ENCODE peak calls at places on chromosomes 7 and 10, in four cellular contexts. One of them, this sample, is unnamed.

GRCh38 chr7:13841284-13841683 is 148.2 kb downstream of the ETV1 start:
- DNase-seq in GM13976: no peak
- DNase-seq in A549: no peak
- DNase-seq in AG04449: no peak
- DNase-seq in this sample: no peak

GRCh38 chr7:79933144-79933543 is 201.5 kb upstream of the GNAI1 start:
- DNase-seq in GM13976: no peak
- DNase-seq in A549: no peak
- DNase-seq in AG04449: peak
- DNase-seq in this sample: no peak

GRCh38 chr7:75928600-75928939 is 13.6 kb downstream of the POR start:
- DNase-seq in GM13976: peak
- DNase-seq in AG04449: no peak
- DNase-seq in A549: no peak
- DNase-seq in this sample: peak

GRCh38 chr7:135210818-135211178 is 528 bp downstream of the WDR91 start:
- DNase-seq in AG04449: no peak
- DNase-seq in GM13976: no peak
- DNase-seq in A549: no peak
- DNase-seq in this sample: no peak

GRCh38 chr7:83677180-83677866 is 28.4 kb upstream of the SEMA3E start:
- DNase-seq in AG04449: peak
- DNase-seq in GM13976: no peak
- DNase-seq in A549: peak
- DNase-seq in this sample: no peak

GRCh38 chr7:138126928-138127327 is 50.7 kb downstream of the AKR1D1 start:
- DNase-seq in AG04449: no peak
- DNase-seq in GM13976: no peak
- DNase-seq in A549: no peak
- DNase-seq in this sample: no peak

GRCh38 chr10:69630651-69631400 is 779 bp downstream of the FAM241B start:
- DNase-seq in GM13976: no peak
- DNase-seq in A549: no peak
- DNase-seq in AG04449: no peak
- DNase-seq in this sample: no peak

GRCh38 chr10:34854147-34854601 is 39.1 kb upstream of the PARD3 start:
- DNase-seq in AG04449: peak
- DNase-seq in A549: peak
- DNase-seq in GM13976: no peak
- DNase-seq in this sample: no peak

GRCh38 chr7:2037301-2037804 is 195.4 kb downstream of the MAD1L1 start:
- DNase-seq in A549: no peak
- DNase-seq in GM13976: no peak
- DNase-seq in AG04449: no peak
- DNase-seq in this sample: no peak

GRCh38 chr10:17744395-17744841 is 7.6 kb upstream of the TMEM236 start:
- DNase-seq in AG04449: no peak
- DNase-seq in GM13976: no peak
- DNase-seq in A549: no peak
- DNase-seq in this sample: no peak

GRCh38 chr10:48224979-48225560 is 49.4 kb downstream of the FRMPD2 start:
- DNase-seq in AG04449: no peak
- DNase-seq in GM13976: no peak
- DNase-seq in A549: no peak
- DNase-seq in this sample: no peak

GRCh38 chr10:132237871-132238270 is 51.1 kb downstream of the DPYSL4 start:
- DNase-seq in A549: no peak
- DNase-seq in GM13976: no peak
- DNase-seq in AG04449: no peak
- DNase-seq in this sample: no peak

GRCh38 chr10:75117996-75118395 is 6.5 kb downstream of the SAMD8 start:
- DNase-seq in A549: no peak
- DNase-seq in AG04449: no peak
- DNase-seq in GM13976: no peak
- DNase-seq in this sample: no peak

GRCh38 chr7:132402751-132403245 is 173.5 kb downstream of the PLXNA4 start:
- DNase-seq in AG04449: no peak
- DNase-seq in GM13976: no peak
- DNase-seq in A549: no peak
- DNase-seq in this sample: no peak

GRCh38 chr7:63925262-63925625 is 73.4 kb upstream of the ZNF722 start:
- DNase-seq in A549: no peak
- DNase-seq in AG04449: no peak
- DNase-seq in GM13976: no peak
- DNase-seq in this sample: no peak

GRCh38 chr7:98840604-98841508 is 29.0 kb downstream of the TMEM130 start:
- DNase-seq in A549: no peak
- DNase-seq in AG04449: no peak
- DNase-seq in GM13976: no peak
- DNase-seq in this sample: no peak

GRCh38 chr7:102967798-102968197 is 55.0 kb downstream of the LRRC17 start:
- DNase-seq in A549: no peak
- DNase-seq in AG04449: peak
- DNase-seq in GM13976: no peak
- DNase-seq in this sample: no peak

GRCh38 chr7:132650498-132650897 is 74.2 kb upstream of the PLXNA4 start:
- DNase-seq in GM13976: no peak
- DNase-seq in A549: peak
- DNase-seq in AG04449: peak
- DNase-seq in this sample: no peak

GRCh38 chr7:123649956-123650355 is 5.7 kb upstream of the LMOD2 start:
- DNase-seq in GM13976: no peak
- DNase-seq in AG04449: no peak
- DNase-seq in A549: no peak
- DNase-seq in this sample: no peak

GRCh38 chr10:88097092-88097894 is 233.9 kb downstream of the PTEN start:
- DNase-seq in AG04449: no peak
- DNase-seq in A549: peak
- DNase-seq in GM13976: no peak
- DNase-seq in this sample: no peak

GRCh38 chr7:157360483-157361025 is 23.8 kb downstream of the DNAJB6 start:
- DNase-seq in GM13976: no peak
- DNase-seq in A549: no peak
- DNase-seq in AG04449: no peak
- DNase-seq in this sample: no peak

GRCh38 chr10:34339816-34340553 is 475.1 kb downstream of the PARD3 start:
- DNase-seq in AG04449: no peak
- DNase-seq in A549: no peak
- DNase-seq in GM13976: no peak
- DNase-seq in this sample: no peak

GRCh38 chr10:114271779-114272167 is 32.7 kb downstream of the VWA2 start:
- DNase-seq in GM13976: no peak
- DNase-seq in A549: peak
- DNase-seq in AG04449: peak
- DNase-seq in this sample: no peak

GRCh38 chr10:7117806-7118674 is 292.8 kb downstream of the SFMBT2 start:
- DNase-seq in AG04449: no peak
- DNase-seq in GM13976: no peak
- DNase-seq in A549: no peak
- DNase-seq in this sample: no peak